ENCODE peak calls at places on chromosomes 5 and 9, in five cellular contexts. One of them, this sample, is unnamed.

GRCh38 chr5:1386274-1386717 is 41.4 kb upstream of the CLPTM1L start:
- DNase-seq in HepG2: no peak
- DNase-seq in K562: peak
- DNase-seq in H1: peak
- DNase-seq in GM12878: no peak
- DNase-seq in this sample: no peak

GRCh38 chr9:18362901-18363685 is 110.9 kb upstream of the ADAMTSL1 start:
- DNase-seq in HepG2: no peak
- DNase-seq in K562: no peak
- DNase-seq in H1: no peak
- DNase-seq in GM12878: no peak
- DNase-seq in this sample: no peak

GRCh38 chr5:142800776-142801494 is 30.8 kb downstream of the ARHGAP26 start:
- DNase-seq in HepG2: no peak
- DNase-seq in K562: no peak
- DNase-seq in H1: no peak
- DNase-seq in GM12878: peak
- DNase-seq in this sample: no peak

GRCh38 chr9:122318284-122318683 is 52.5 kb upstream of the PTGS1 start:
- DNase-seq in HepG2: no peak
- DNase-seq in K562: no peak
- DNase-seq in H1: no peak
- DNase-seq in GM12878: no peak
- DNase-seq in this sample: no peak

GRCh38 chr5:59099270-59099994 is 516.6 kb downstream of the RAB3C start:
- DNase-seq in HepG2: peak
- DNase-seq in K562: no peak
- DNase-seq in H1: no peak
- DNase-seq in GM12878: no peak
- DNase-seq in this sample: no peak

GRCh38 chr5:2724031-2724581 is 27.4 kb downstream of the IRX2 start:
- DNase-seq in HepG2: no peak
- DNase-seq in K562: no peak
- DNase-seq in H1: no peak
- DNase-seq in GM12878: no peak
- DNase-seq in this sample: no peak

GRCh38 chr5:97840643-97841042 is 657.6 kb upstream of the RIOK2 start:
- DNase-seq in HepG2: no peak
- DNase-seq in K562: no peak
- DNase-seq in H1: no peak
- DNase-seq in GM12878: no peak
- DNase-seq in this sample: no peak

GRCh38 chr5:111641533-111642230 is 115.3 kb downstream of the NREP start:
- DNase-seq in HepG2: no peak
- DNase-seq in K562: no peak
- DNase-seq in H1: no peak
- DNase-seq in GM12878: no peak
- DNase-seq in this sample: no peak

GRCh38 chr9:80646211-80646610 is 1043.1 kb downstream of the TLE1 start:
- DNase-seq in HepG2: no peak
- DNase-seq in K562: no peak
- DNase-seq in H1: no peak
- DNase-seq in GM12878: no peak
- DNase-seq in this sample: no peak

GRCh38 chr9:80649001-80649420 is 1040.3 kb downstream of the TLE1 start:
- DNase-seq in HepG2: no peak
- DNase-seq in K562: no peak
- DNase-seq in H1: no peak
- DNase-seq in GM12878: no peak
- DNase-seq in this sample: no peak

GRCh38 chr9:80649496-80649895 is 1039.9 kb downstream of the TLE1 start:
- DNase-seq in HepG2: no peak
- DNase-seq in K562: no peak
- DNase-seq in H1: no peak
- DNase-seq in GM12878: no peak
- DNase-seq in this sample: no peak

GRCh38 chr9:80648336-80648735 is 1041.0 kb downstream of the TLE1 start:
- DNase-seq in HepG2: no peak
- DNase-seq in K562: no peak
- DNase-seq in H1: no peak
- DNase-seq in GM12878: no peak
- DNase-seq in this sample: no peak

GRCh38 chr9:80650964-80651555 is 1038.3 kb downstream of the TLE1 start:
- DNase-seq in HepG2: no peak
- DNase-seq in K562: no peak
- DNase-seq in H1: no peak
- DNase-seq in GM12878: no peak
- DNase-seq in this sample: no peak
- TF ChIP-seq SRF in HepG2: no peak
- TF ChIP-seq SRF in K562: no peak
- TF ChIP-seq SRF in H1: no peak
- TF ChIP-seq SRF in GM12878: no peak
- TF ChIP-seq SRF in this sample: no peak

GRCh38 chr9:76255781-76256455 is 138.3 kb downstream of the RFK start:
- DNase-seq in HepG2: no peak
- DNase-seq in K562: no peak
- DNase-seq in H1: no peak
- DNase-seq in GM12878: no peak
- DNase-seq in this sample: no peak

GRCh38 chr9:76257224-76257794 is 136.9 kb downstream of the RFK start:
- DNase-seq in HepG2: no peak
- DNase-seq in K562: no peak
- DNase-seq in H1: no peak
- DNase-seq in GM12878: no peak
- DNase-seq in this sample: no peak
- TF ChIP-seq SRF in HepG2: no peak
- TF ChIP-seq SRF in K562: no peak
- TF ChIP-seq SRF in H1: no peak
- TF ChIP-seq SRF in GM12878: no peak
- TF ChIP-seq SRF in this sample: no peak

DNA sequence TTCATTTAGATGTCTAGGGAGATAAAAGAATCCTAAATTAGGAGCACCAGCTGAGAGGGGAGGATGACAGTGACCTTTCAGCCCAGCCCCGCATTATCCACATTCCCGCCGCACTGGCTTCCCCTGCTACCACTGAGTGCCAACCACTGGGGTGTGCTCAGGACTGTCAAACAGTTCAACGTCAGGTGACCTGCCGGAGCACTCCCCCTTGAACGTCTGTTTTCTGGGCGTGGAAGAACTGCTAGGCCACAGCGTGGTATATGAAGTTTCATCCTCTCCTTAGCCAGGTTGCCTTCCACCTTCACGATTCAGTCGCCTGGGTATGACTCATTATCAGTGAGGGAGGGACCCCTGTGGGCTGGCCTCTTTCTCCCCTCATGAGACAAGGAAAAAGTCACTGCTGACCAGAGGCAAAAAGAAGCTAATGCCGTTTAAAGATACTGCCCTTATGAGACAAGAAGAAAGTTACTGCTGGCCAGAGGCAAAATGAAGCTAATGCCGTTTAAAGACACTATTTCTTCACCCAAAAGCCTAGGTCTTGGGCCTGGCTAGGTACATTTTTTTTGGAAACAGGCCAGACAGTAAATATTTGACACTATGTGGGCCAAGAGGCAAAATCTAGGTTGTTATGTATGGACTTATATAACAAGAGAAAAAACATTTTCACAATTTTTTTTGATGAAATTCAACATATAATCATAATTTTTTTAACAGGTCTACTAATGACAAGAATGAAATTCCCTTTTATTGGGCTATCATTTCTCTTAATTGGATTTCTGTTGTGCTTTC is 4.6 kb downstream of the NMRK1 start:
- DNase-seq in HepG2: peak
- DNase-seq in K562: peak
- DNase-seq in H1: peak
- DNase-seq in GM12878: no peak
- DNase-seq in this sample: no peak
- TF ChIP-seq SRF in HepG2: no peak
- TF ChIP-seq SRF in K562: no peak
- TF ChIP-seq SRF in H1: no peak
- TF ChIP-seq SRF in GM12878: no peak
- TF ChIP-seq SRF in this sample: no peak

GRCh38 chr5:135825373-135826220 is 8.9 kb upstream of the SLC25A48 start:
- DNase-seq in HepG2: no peak
- DNase-seq in K562: no peak
- DNase-seq in H1: no peak
- DNase-seq in GM12878: no peak
- DNase-seq in this sample: no peak

GRCh38 chr5:135827965-135828792 is 6.3 kb upstream of the SLC25A48 start:
- DNase-seq in HepG2: no peak
- DNase-seq in K562: no peak
- DNase-seq in H1: no peak
- DNase-seq in GM12878: no peak
- DNase-seq in this sample: no peak

GRCh38 chr5:135826994-135827671 is 7.3 kb upstream of the SLC25A48 start:
- DNase-seq in HepG2: no peak
- DNase-seq in K562: no peak
- DNase-seq in H1: no peak
- DNase-seq in GM12878: no peak
- DNase-seq in this sample: no peak

GRCh38 chr5:135824541-135825041 is 9.9 kb upstream of the SLC25A48 start:
- DNase-seq in HepG2: no peak
- DNase-seq in K562: no peak
- DNase-seq in H1: no peak
- DNase-seq in GM12878: no peak
- DNase-seq in this sample: no peak

DNA sequence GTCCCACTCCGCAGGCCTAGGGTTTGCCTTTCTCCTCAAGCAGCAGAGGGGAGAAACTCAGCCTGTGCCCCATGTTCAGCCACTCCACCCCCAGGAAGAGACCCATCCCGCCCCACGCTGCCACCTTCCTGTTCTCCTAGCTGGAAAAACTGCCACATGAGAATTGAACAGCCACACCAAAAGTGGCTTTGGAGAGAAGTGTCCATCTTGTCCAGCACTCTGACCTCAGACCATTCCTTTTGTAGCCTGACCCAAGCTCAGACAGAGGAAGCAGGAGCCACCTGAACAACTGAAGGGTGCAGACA is 8.3 kb upstream of the SLC25A48 start:
- DNase-seq in HepG2: no peak
- DNase-seq in K562: no peak
- DNase-seq in H1: no peak
- DNase-seq in GM12878: no peak
- DNase-seq in this sample: no peak
- TF ChIP-seq SRF in HepG2: no peak
- TF ChIP-seq SRF in K562: no peak
- TF ChIP-seq SRF in H1: no peak
- TF ChIP-seq SRF in GM12878: no peak
- TF ChIP-seq SRF in this sample: no peak

GRCh38 chr5:168188182-168188581 is 103.3 kb upstream of the WWC1 start:
- DNase-seq in HepG2: no peak
- DNase-seq in K562: no peak
- DNase-seq in H1: no peak
- DNase-seq in GM12878: no peak
- DNase-seq in this sample: no peak

GRCh38 chr5:168193518-168194240 is 97.8 kb upstream of the WWC1 start:
- DNase-seq in HepG2: no peak
- DNase-seq in K562: no peak
- DNase-seq in H1: no peak
- DNase-seq in GM12878: no peak
- DNase-seq in this sample: no peak

GRCh38 chr5:168195110-168195509 is 96.3 kb upstream of the WWC1 start:
- DNase-seq in HepG2: no peak
- DNase-seq in K562: no peak
- DNase-seq in H1: no peak
- DNase-seq in GM12878: no peak
- DNase-seq in this sample: no peak

GRCh38 chr5:168187599-168187998 is 103.8 kb upstream of the WWC1 start:
- DNase-seq in HepG2: no peak
- DNase-seq in K562: no peak
- DNase-seq in H1: no peak
- DNase-seq in GM12878: no peak
- DNase-seq in this sample: no peak

GRCh38 chr5:168192120-168192519 is 99.3 kb upstream of the WWC1 start:
- DNase-seq in HepG2: no peak
- DNase-seq in K562: no peak
- DNase-seq in H1: no peak
- DNase-seq in GM12878: no peak
- DNase-seq in this sample: no peak
- TF ChIP-seq SRF in HepG2: no peak
- TF ChIP-seq SRF in K562: no peak
- TF ChIP-seq SRF in H1: no peak
- TF ChIP-seq SRF in GM12878: no peak
- TF ChIP-seq SRF in this sample: no peak

DNA sequence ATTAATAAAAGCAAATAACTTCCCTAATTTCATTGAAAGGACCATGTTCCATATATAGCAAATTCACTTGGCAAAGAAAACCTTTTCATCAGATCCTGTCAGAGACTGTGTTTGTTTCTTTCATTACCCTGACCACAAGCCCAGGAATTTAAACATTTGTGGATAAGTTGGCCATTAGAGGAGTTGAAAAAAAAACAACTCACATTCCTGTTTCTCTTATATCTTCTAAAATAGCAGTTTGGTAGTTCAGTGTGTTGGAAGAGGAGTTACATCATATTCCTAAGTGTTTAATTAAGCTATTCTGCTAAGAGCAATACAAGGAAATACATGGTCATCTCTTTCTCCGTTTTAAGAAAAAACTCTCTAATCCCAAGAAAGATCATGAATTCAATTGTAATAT is 505.6 kb downstream of the TLE1 start:
- DNase-seq in HepG2: no peak
- DNase-seq in K562: no peak
- DNase-seq in H1: no peak
- DNase-seq in GM12878: no peak
- DNase-seq in this sample: no peak
- TF ChIP-seq SRF in HepG2: no peak
- TF ChIP-seq SRF in K562: no peak
- TF ChIP-seq SRF in H1: no peak
- TF ChIP-seq SRF in GM12878: no peak
- TF ChIP-seq SRF in this sample: no peak

GRCh38 chr9:88697764-88698436 is 162.9 kb downstream of the NXNL2 start:
- DNase-seq in HepG2: no peak
- DNase-seq in K562: no peak
- DNase-seq in H1: no peak
- DNase-seq in GM12878: no peak
- DNase-seq in this sample: no peak
- TF ChIP-seq SRF in HepG2: no peak
- TF ChIP-seq SRF in K562: no peak
- TF ChIP-seq SRF in H1: no peak
- TF ChIP-seq SRF in GM12878: no peak
- TF ChIP-seq SRF in this sample: no peak

GRCh38 chr5:149632311-149633251 is 51.3 kb downstream of the ARHGEF37 start:
- DNase-seq in HepG2: no peak
- DNase-seq in K562: peak
- DNase-seq in H1: peak
- DNase-seq in GM12878: no peak
- DNase-seq in this sample: no peak
- TF ChIP-seq SRF in HepG2: no peak
- TF ChIP-seq SRF in K562: no peak
- TF ChIP-seq SRF in H1: no peak
- TF ChIP-seq SRF in GM12878: no peak
- TF ChIP-seq SRF in this sample: no peak